ENCODE peak calls at places on chromosomes 12 and 14, in eight cellular contexts. H, C, L, M, U, K, D and F are unnamed samples.

GRCh38 chr14:21171128-21171527 is 15.3 kb upstream of the OR5AU1 start:
- DNase-seq in K (no peak), C (no peak), U (no peak), H (no peak), M (no peak), D (no peak), L (no peak), F (no peak)

GRCh38 chr12:95681210-95681765 is 109.3 kb downstream of the NTN4 start:
- DNase-seq in C (no peak), M (no peak), D (no peak), U (peak; percentile 21), H (no peak), K (no peak), L (no peak), F (no peak)

GRCh38 chr12:48631071-48631470 is 51.0 kb downstream of the KANSL2 start:
- DNase-seq in H (no peak), U (no peak), M (no peak), L (no peak), K (no peak), D (no peak), C (no peak), F (no peak)

GRCh38 chr14:80390911-80391310 is 179.6 kb upstream of the DIO2 start:
- DNase-seq in U (peak; percentile 53), K (no peak), M (no peak), C (peak; percentile 66), H (no peak), L (no peak), D (no peak), F (no peak)

GRCh38 chr14:77580964-77581505 is 35.4 kb downstream of the SPTLC2 start:
- DNase-seq in M (no peak), L (no peak), C (peak; percentile 53), K (peak; percentile 67), H (no peak), D (peak; percentile 26), U (peak; percentile 57), F (no peak)

GRCh38 chr14:62743569-62743968 is 301.7 kb downstream of the KCNH5 start:
- DNase-seq in M (no peak), H (no peak), U (no peak), D (no peak), C (no peak), L (no peak), K (no peak), F (no peak)

GRCh38 chr12:116667752-116668151 is 70.1 kb downstream of the SPRING1 start:
- DNase-seq in U (no peak), C (no peak), L (no peak), M (no peak), D (no peak), K (no peak), H (no peak), F (no peak)

GRCh38 chr14:91277546-91278382 is 33.3 kb upstream of the GPR68 start:
- DNase-seq in U (no peak), M (no peak), K (no peak), D (no peak), C (no peak), L (no peak), H (no peak), F (no peak)

GRCh38 chr12:2640709-2641108 is 154.1 kb upstream of the FKBP4 start:
- DNase-seq in H (no peak), D (peak; percentile 80), K (no peak), L (peak; percentile 41), U (peak; percentile 95), M (peak; percentile 48), C (peak; percentile 93), F (no peak)

GRCh38 chr12:62767506-62767905 is 167.4 kb downstream of the PPM1H start:
- DNase-seq in H (no peak), M (no peak), U (peak; percentile 91), C (peak; percentile 56), D (no peak), L (no peak), K (no peak), F (no peak)

GRCh38 chr14:58572092-58572853 is 65.5 kb upstream of the DACT1 start:
- DNase-seq in C (peak; percentile 40), K (no peak), D (no peak), U (peak; percentile 50), H (no peak), M (no peak), L (no peak), F (no peak)

GRCh38 chr12:109727039-109727723 is 13.6 kb downstream of the FAM222A start:
- DNase-seq in C (no peak), M (peak; percentile 63), U (no peak), L (no peak), K (no peak), H (no peak), D (no peak), F (peak; percentile 70)

GRCh38 chr12:10113920-10114319 is 15.1 kb upstream of the CLEC1A start:
- DNase-seq in D (no peak), M (no peak), K (no peak), U (no peak), C (no peak), L (no peak), H (no peak), F (no peak)

GRCh38 chr12:13079440-13079906 is 24.0 kb downstream of the GSG1 start:
- DNase-seq in M (no peak), H (no peak), U (no peak), L (no peak), K (no peak), C (no peak), D (no peak), F (no peak)

GRCh38 chr14:71529855-71530254 is 402.4 kb upstream of the RGS6 start:
- DNase-seq in K (no peak), D (no peak), U (peak; percentile 82), L (no peak), H (no peak), C (peak; percentile 69), M (no peak), F (no peak)

GRCh38 chr12:121798807-121799174 is 5.0 kb upstream of the SETD1B start:
- DNase-seq in H (no peak), D (no peak), M (no peak), U (no peak), L (no peak), K (no peak), C (no peak), F (no peak)

GRCh38 chr12:132275110-132275531 is 54.3 kb downstream of the GALNT9 start:
- DNase-seq in U (peak; percentile 52), K (no peak), L (peak; percentile 4), M (no peak), D (peak; percentile 11), C (peak; percentile 62), H (no peak), F (peak; percentile 48)

GRCh38 chr12:120362516-120363273 is 6.3 kb downstream of the MSI1 start:
- DNase-seq in K (no peak), D (no peak), C (no peak), L (no peak), H (no peak), M (no peak), U (no peak), F (no peak)

GRCh38 chr14:70811578-70811977 is 2.3 kb upstream of the MAP3K9 start:
- DNase-seq in U (no peak), L (no peak), M (no peak), C (no peak), H (no peak), K (no peak), D (no peak), F (no peak)

DNA sequence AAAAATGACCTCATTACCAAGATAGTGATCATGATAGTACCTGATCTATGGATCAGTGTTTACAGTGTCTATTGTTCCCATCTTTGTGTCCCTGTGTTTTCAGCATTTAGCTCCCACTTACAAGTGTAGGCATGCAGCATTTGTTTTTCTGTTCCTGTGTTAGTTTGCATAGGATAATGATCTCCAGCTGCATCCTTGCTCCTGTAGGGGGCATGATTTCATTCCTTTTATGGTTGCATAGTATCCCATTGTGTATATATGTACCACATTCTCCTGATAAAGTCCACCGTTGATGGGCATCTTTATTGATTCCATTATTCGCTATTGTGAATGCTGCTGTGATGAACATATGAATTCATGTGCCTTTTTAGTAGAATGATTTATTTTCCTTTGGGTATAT is 215.4 kb upstream of the NAV3 start:
- DNase-seq in H (no peak), D (no peak), C (peak; percentile 17), U (no peak), L (no peak), K (no peak), M (no peak), F (no peak)
- TF ChIP-seq CTCF in H (no peak), D (peak; percentile 28), C (peak; percentile 40), U (peak; percentile 28), L (no peak), K (no peak), M (no peak), F (peak; percentile 36)

GRCh38 chr12:85968606-85969005 is 94.5 kb downstream of the NTS start:
- DNase-seq in K (no peak), D (no peak), M (no peak), H (no peak), L (no peak), U (no peak), C (no peak), F (no peak)

GRCh38 chr12:85975716-85976115 is 101.6 kb downstream of the NTS start:
- DNase-seq in U (no peak), K (no peak), M (no peak), H (no peak), C (no peak), L (no peak), D (no peak), F (no peak)

DNA sequence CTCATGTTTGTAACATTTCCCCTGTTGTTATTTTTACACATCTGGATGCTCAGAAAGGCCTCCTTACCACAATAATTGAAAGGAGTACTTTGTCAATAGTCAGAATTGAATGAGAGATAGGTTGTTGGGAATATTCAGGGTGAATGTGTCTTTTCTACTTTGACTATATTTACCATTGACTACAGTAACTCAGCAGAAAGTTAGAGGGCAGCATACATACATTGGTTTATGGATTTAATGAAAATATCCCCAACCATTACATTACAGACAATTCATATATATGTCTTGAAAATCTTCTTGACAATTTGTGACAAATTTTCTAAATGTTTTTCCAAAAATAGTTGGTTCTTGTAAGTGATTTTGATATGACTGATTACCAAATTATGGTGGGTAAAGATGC is 97.7 kb downstream of the NTS start:
- DNase-seq in M (no peak), H (no peak), C (no peak), K (no peak), U (no peak), L (no peak), D (no peak), F (no peak)
- TF ChIP-seq CTCF in M (no peak), H (no peak), C (no peak), K (no peak), U (no peak), L (no peak), D (no peak), F (no peak)

GRCh38 chr12:52575256-52575655 is 1.6 kb upstream of the KRT74 start:
- DNase-seq in L (no peak), C (no peak), U (no peak), M (no peak), D (no peak), H (no peak), K (no peak), F (no peak)
- TF ChIP-seq CTCF in L (no peak), C (no peak), U (no peak), M (no peak), D (no peak), H (no peak), K (no peak), F (no peak)

DNA sequence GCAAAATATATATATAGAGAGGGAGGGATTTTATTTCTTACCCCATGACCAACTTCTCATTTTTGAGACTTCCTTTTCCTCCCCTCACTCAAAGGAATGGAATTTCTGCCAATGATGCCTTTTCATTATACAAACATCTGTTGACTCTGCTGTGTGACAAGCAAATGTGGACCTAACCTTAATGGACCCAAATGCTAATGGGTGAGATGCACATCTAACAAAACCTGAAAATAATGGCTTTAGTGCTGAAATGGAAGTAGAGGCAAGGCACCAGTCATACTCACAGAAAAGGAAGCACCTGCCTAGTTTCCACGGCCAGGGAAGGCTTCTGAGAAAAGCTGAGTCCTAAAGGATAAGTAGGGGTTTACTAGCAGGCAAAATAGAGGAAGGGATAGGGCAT is 3.5 kb upstream of the GNG2 start:
- DNase-seq in D (no peak), M (no peak), K (no peak), C (no peak), U (no peak), L (no peak), H (no peak), F (no peak)
- TF ChIP-seq CTCF in D (no peak), M (no peak), K (no peak), C (no peak), U (no peak), L (no peak), H (no peak), F (no peak)